ENCODE peak calls at places on chromosomes 16 and 17, in four cellular contexts. E is IMR-90, X is H1, N is H9. M is an unnamed sample. For H3K4me1, the result is how much of the 10 kb centered on the place peaks cover.

GRCh38 chr17:520447-521167 is 168.0 kb upstream of the RPH3AL start:
- DNase-seq in E (peak), X (no peak), N (no peak), M (peak)

GRCh38 chr16:28623172-28623711 is 13.4 kb upstream of the SULT1A1 start:
- DNase-seq in E (no peak), X (no peak), N (peak), M (no peak)

GRCh38 chr16:74868035-74868434 is 93.4 kb upstream of the FA2H start:
- DNase-seq in E (no peak), X (no peak), N (no peak), M (no peak)

GRCh38 chr16:68470461-68471150 is 22.3 kb upstream of the SMPD3 start:
- DNase-seq in E (no peak), X (no peak), N (no peak), M (no peak)

GRCh38 chr16:10554569-10554968 is 25.8 kb downstream of the EMP2 start:
- DNase-seq in E (no peak), X (no peak), N (no peak), M (no peak)

GRCh38 chr17:42313773-42314566 is 25.7 kb downstream of the STAT5A start:
- DNase-seq in E (no peak), X (no peak), N (no peak), M (no peak)

GRCh38 chr16:35565626-35566025 is 2106.2 kb downstream of the TP53TG3F start:
- DNase-seq in E (no peak), X (no peak), N (no peak), M (no peak)

GRCh38 chr16:89822188-89823086 is 5.8 kb upstream of the SPIRE2 start:
- DNase-seq in E (no peak), X (no peak), N (no peak), M (no peak)

GRCh38 chr16:88063201-88063773 is 112.1 kb downstream of the BANP start:
- DNase-seq in E (peak), X (no peak), N (no peak), M (no peak)

GRCh38 chr17:39995438-39995837 is 14.8 kb downstream of the PSMD3 start:
- DNase-seq in E (no peak), X (no peak), N (no peak), M (no peak)

GRCh38 chr16:12417051-12417818 is 386.5 kb downstream of the CPPED1 start:
- DNase-seq in E (no peak), X (no peak), N (no peak), M (no peak)

GRCh38 chr16:12413393-12413792 is 390.3 kb downstream of the CPPED1 start:
- DNase-seq in E (no peak), X (no peak), N (no peak), M (peak)

GRCh38 chr16:12416136-12416787 is 387.4 kb downstream of the CPPED1 start:
- DNase-seq in E (no peak), X (no peak), N (no peak), M (no peak)

GRCh38 chr16:12412890-12413289 is 390.8 kb downstream of the CPPED1 start:
- DNase-seq in E (no peak), X (no peak), N (no peak), M (no peak)

DNA sequence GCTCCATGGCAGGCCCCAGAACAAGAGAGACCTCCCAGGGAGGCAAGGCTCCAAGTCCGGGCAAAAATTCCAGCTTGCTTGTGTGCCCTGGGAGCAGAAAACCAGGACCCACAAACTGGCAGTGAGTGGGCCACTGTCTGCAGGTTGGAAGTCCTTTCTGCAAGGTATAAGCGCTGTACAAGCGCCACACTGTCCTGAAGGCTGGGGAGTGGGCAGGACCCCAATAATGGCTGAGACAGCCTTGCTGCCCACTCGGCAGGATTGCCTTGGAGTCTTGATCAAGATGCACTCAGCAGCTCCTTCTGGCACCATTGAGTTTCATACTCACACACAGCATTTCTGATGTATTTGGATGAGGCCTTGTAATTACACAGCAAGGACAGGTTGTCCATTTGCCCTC is 388.6 kb downstream of the CPPED1 start:
- DNase-seq in E (no peak), X (no peak), N (no peak), M (no peak)
- H4K5ac ChIP-seq in E (no peak), X (no peak), N (no peak), M (no peak)

GRCh38 chr17:31489295-31490018 is 98.0 kb downstream of the RAB11FIP4 start:
- DNase-seq in E (no peak), X (no peak), N (peak), M (peak)
- H3K4me1 ChIP-seq in E (under half), X (under half), N (under half), M (under half)

GRCh38 chr16:56988161-56988947 is 1.0 kb upstream of the NLRC5 start:
- DNase-seq in E (peak), X (no peak), N (no peak), M (no peak)
- H4K5ac ChIP-seq in E (peak), X (no peak), N (no peak), M (no peak)

GRCh38 chr16:23859713-23860269 is 24.0 kb downstream of the PRKCB start:
- DNase-seq in E (no peak), X (no peak), N (no peak), M (no peak)
- H3K4me1 ChIP-seq in E (under half), X (under half), N (under half), M (under half)

GRCh38 chr17:48439072-48439471 is 9.1 kb upstream of the SKAP1 start:
- DNase-seq in E (no peak), X (no peak), N (no peak), M (no peak)
- H4K5ac ChIP-seq in E (no peak), X (no peak), N (no peak), M (no peak)

GRCh38 chr17:82231312-82231561 is 2.4 kb downstream of the SLC16A3 start:
- DNase-seq in E (no peak), X (no peak), N (no peak), M (no peak)
- H3K4me1 ChIP-seq in E (under half), X (under half), N (under half), M (under half)

GRCh38 chr17:48871035-48871550 is 21.5 kb upstream of the ATP5MC1 start:
- DNase-seq in E (no peak), X (no peak), N (no peak), M (no peak)
- H4K5ac ChIP-seq in E (no peak), X (no peak), N (no peak), M (no peak)

M was measured in mesendoderm.